ENCODE peak calls at places on chromosomes 2 and 18, in five cellular contexts. One of them, this sample, is unnamed.

GRCh38 chr2:16821696-16822095 is 156.1 kb upstream of the CYRIA start:
- DNase-seq in erythroblast: no peak
- DNase-seq in prostate gland: no peak
- DNase-seq in IMR-90: no peak
- DNase-seq in endothelial cell of umbilical vein: no peak
- DNase-seq in this sample: no peak

GRCh38 chr2:100114011-100114433 is 28.4 kb downstream of the AFF3 start:
- DNase-seq in erythroblast: no peak
- DNase-seq in prostate gland: no peak
- DNase-seq in IMR-90: no peak
- DNase-seq in endothelial cell of umbilical vein: no peak
- DNase-seq in this sample: no peak

GRCh38 chr18:41992066-41992465 is 37.0 kb downstream of the PIK3C3 start:
- DNase-seq in erythroblast: peak; percentile 48
- DNase-seq in prostate gland: no peak
- DNase-seq in IMR-90: no peak
- DNase-seq in endothelial cell of umbilical vein: peak; percentile 49
- DNase-seq in this sample: no peak

GRCh38 chr2:13682878-13683277 is 949.6 kb upstream of the LRATD1 start:
- DNase-seq in erythroblast: no peak
- DNase-seq in prostate gland: peak; percentile 82
- DNase-seq in IMR-90: peak; percentile 45
- DNase-seq in endothelial cell of umbilical vein: no peak
- DNase-seq in this sample: no peak

GRCh38 chr2:133768261-133769021 is 200.2 kb upstream of the NCKAP5 start:
- DNase-seq in erythroblast: no peak
- DNase-seq in prostate gland: peak; percentile 59
- DNase-seq in IMR-90: no peak
- DNase-seq in endothelial cell of umbilical vein: no peak
- DNase-seq in this sample: no peak

GRCh38 chr2:46135936-46136335 is 161.3 kb upstream of the EPAS1 start:
- DNase-seq in erythroblast: no peak
- DNase-seq in prostate gland: no peak
- DNase-seq in IMR-90: peak; percentile 64
- DNase-seq in endothelial cell of umbilical vein: peak; percentile 74
- DNase-seq in this sample: no peak

GRCh38 chr2:188291617-188292445 is at the start of gene GULP1:
- DNase-seq in erythroblast: peak; percentile 58
- DNase-seq in prostate gland: peak; percentile 70
- DNase-seq in IMR-90: peak; percentile 75
- DNase-seq in endothelial cell of umbilical vein: peak; percentile 83
- DNase-seq in this sample: peak; percentile 58

GRCh38 chr2:54966165-54966819 is 84.0 kb downstream of the RTN4 start:
- DNase-seq in erythroblast: no peak
- DNase-seq in prostate gland: no peak
- DNase-seq in IMR-90: no peak
- DNase-seq in endothelial cell of umbilical vein: peak; percentile 47
- DNase-seq in this sample: peak; percentile 53

GRCh38 chr2:115443550-115444185 is 1001.2 kb downstream of the DPP10 start:
- DNase-seq in erythroblast: no peak
- DNase-seq in prostate gland: no peak
- DNase-seq in IMR-90: no peak
- DNase-seq in endothelial cell of umbilical vein: no peak
- DNase-seq in this sample: no peak

GRCh38 chr2:142131016-142131714 is at the start of gene LRP1B:
- DNase-seq in erythroblast: peak; percentile 3
- DNase-seq in prostate gland: no peak
- DNase-seq in IMR-90: peak; percentile 7
- DNase-seq in endothelial cell of umbilical vein: peak; percentile 45
- DNase-seq in this sample: no peak

GRCh38 chr2:10668402-10669012 is 21.3 kb downstream of the NOL10 start:
- DNase-seq in erythroblast: peak; percentile 66
- DNase-seq in prostate gland: peak; percentile 50
- DNase-seq in IMR-90: peak; percentile 69
- DNase-seq in endothelial cell of umbilical vein: peak; percentile 82
- DNase-seq in this sample: no peak

GRCh38 chr2:8358179-8358578 is 323.7 kb upstream of the ID2 start:
- DNase-seq in erythroblast: no peak
- DNase-seq in prostate gland: no peak
- DNase-seq in IMR-90: no peak
- DNase-seq in endothelial cell of umbilical vein: no peak
- DNase-seq in this sample: no peak

GRCh38 chr2:113692698-113693428 is 63.6 kb downstream of the SLC35F5 start:
- DNase-seq in erythroblast: no peak
- DNase-seq in prostate gland: no peak
- DNase-seq in IMR-90: no peak
- DNase-seq in endothelial cell of umbilical vein: no peak
- DNase-seq in this sample: no peak

GRCh38 chr2:199471443-199472057 is 13.8 kb upstream of the SATB2 start:
- DNase-seq in erythroblast: peak; percentile 48
- DNase-seq in prostate gland: no peak
- DNase-seq in IMR-90: peak; percentile 45
- DNase-seq in endothelial cell of umbilical vein: peak; percentile 36
- DNase-seq in this sample: no peak

GRCh38 chr2:112646102-112646719 is 472 bp downstream of the SLC20A1 start:
- DNase-seq in erythroblast: peak; percentile 81
- DNase-seq in prostate gland: peak; percentile 17
- DNase-seq in IMR-90: no peak
- DNase-seq in endothelial cell of umbilical vein: peak; percentile 33
- DNase-seq in this sample: peak; percentile 28

GRCh38 chr18:46590103-46590502 is 66.9 kb downstream of the LOXHD1 start:
- DNase-seq in erythroblast: no peak
- DNase-seq in prostate gland: no peak
- DNase-seq in IMR-90: no peak
- DNase-seq in endothelial cell of umbilical vein: no peak
- DNase-seq in this sample: no peak

GRCh38 chr18:79935925-79936324 is 15.5 kb downstream of the SLC66A2 start:
- DNase-seq in erythroblast: no peak
- DNase-seq in prostate gland: no peak
- DNase-seq in IMR-90: no peak
- DNase-seq in endothelial cell of umbilical vein: no peak
- DNase-seq in this sample: peak; percentile 5

GRCh38 chr18:35096677-35097011 is 55.4 kb downstream of the MAPRE2 start:
- DNase-seq in erythroblast: no peak
- DNase-seq in prostate gland: no peak
- DNase-seq in IMR-90: no peak
- DNase-seq in endothelial cell of umbilical vein: no peak
- DNase-seq in this sample: no peak

GRCh38 chr2:66665124-66665984 is 230.4 kb downstream of the MEIS1 start:
- DNase-seq in erythroblast: no peak
- DNase-seq in prostate gland: no peak
- DNase-seq in IMR-90: peak; percentile 65
- DNase-seq in endothelial cell of umbilical vein: no peak
- DNase-seq in this sample: no peak

GRCh38 chr2:19313553-19313952 is 44.9 kb downstream of the OSR1 start:
- DNase-seq in erythroblast: no peak
- DNase-seq in prostate gland: no peak
- DNase-seq in IMR-90: no peak
- DNase-seq in endothelial cell of umbilical vein: no peak
- DNase-seq in this sample: no peak

GRCh38 chr18:74110149-74110548 is 37.5 kb downstream of the FBXO15 start:
- DNase-seq in erythroblast: no peak
- DNase-seq in prostate gland: no peak
- DNase-seq in IMR-90: no peak
- DNase-seq in endothelial cell of umbilical vein: no peak
- DNase-seq in this sample: no peak

GRCh38 chr2:10772201-10772867 is 40.3 kb downstream of the PDIA6 start:
- DNase-seq in erythroblast: no peak
- DNase-seq in prostate gland: no peak
- DNase-seq in IMR-90: no peak
- DNase-seq in endothelial cell of umbilical vein: no peak
- DNase-seq in this sample: no peak

GRCh38 chr2:178482437-178482836 is 2.2 kb downstream of the PLEKHA3 start:
- DNase-seq in erythroblast: peak; percentile 55
- DNase-seq in prostate gland: no peak
- DNase-seq in IMR-90: no peak
- DNase-seq in endothelial cell of umbilical vein: no peak
- DNase-seq in this sample: no peak

GRCh38 chr2:209671280-209671679 is 100.4 kb upstream of the UNC80 start:
- DNase-seq in erythroblast: no peak
- DNase-seq in prostate gland: no peak
- DNase-seq in IMR-90: no peak
- DNase-seq in endothelial cell of umbilical vein: no peak
- DNase-seq in this sample: no peak

GRCh38 chr18:10329116-10329515 is 125.3 kb upstream of the APCDD1 start:
- DNase-seq in erythroblast: no peak
- DNase-seq in prostate gland: no peak
- DNase-seq in IMR-90: peak; percentile 45
- DNase-seq in endothelial cell of umbilical vein: no peak
- DNase-seq in this sample: no peak

GRCh38 chr2:230658877-230659652 is 53.6 kb upstream of the CAB39 start:
- DNase-seq in erythroblast: peak; percentile 96
- DNase-seq in prostate gland: no peak
- DNase-seq in IMR-90: no peak
- DNase-seq in endothelial cell of umbilical vein: no peak
- DNase-seq in this sample: no peak

GRCh38 chr2:230657906-230658305 is 54.7 kb upstream of the CAB39 start:
- DNase-seq in erythroblast: no peak
- DNase-seq in prostate gland: no peak
- DNase-seq in IMR-90: no peak
- DNase-seq in endothelial cell of umbilical vein: no peak
- DNase-seq in this sample: no peak

GRCh38 chr2:230660294-230661060 is 52.2 kb upstream of the CAB39 start:
- DNase-seq in erythroblast: peak; percentile 43
- DNase-seq in prostate gland: no peak
- DNase-seq in IMR-90: no peak
- DNase-seq in endothelial cell of umbilical vein: no peak
- DNase-seq in this sample: peak; percentile 88

GRCh38 chr2:230657462-230657861 is 55.2 kb upstream of the CAB39 start:
- DNase-seq in erythroblast: no peak
- DNase-seq in prostate gland: no peak
- DNase-seq in IMR-90: no peak
- DNase-seq in endothelial cell of umbilical vein: no peak
- DNase-seq in this sample: no peak

GRCh38 chr2:230658577-230658876 is 54.1 kb upstream of the CAB39 start:
- DNase-seq in erythroblast: no peak
- DNase-seq in prostate gland: no peak
- DNase-seq in IMR-90: no peak
- DNase-seq in endothelial cell of umbilical vein: no peak
- DNase-seq in this sample: no peak
- TF ChIP-seq POLR2A in erythroblast: no peak
- TF ChIP-seq POLR2A in prostate gland: no peak
- TF ChIP-seq POLR2A in IMR-90: no peak
- TF ChIP-seq POLR2A in endothelial cell of umbilical vein: no peak
- TF ChIP-seq POLR2A in this sample: no peak

GRCh38 chr2:73268831-73269685 is 15.2 kb downstream of the FBXO41 start:
- DNase-seq in erythroblast: no peak
- DNase-seq in prostate gland: peak; percentile 44
- DNase-seq in IMR-90: peak; percentile 11
- DNase-seq in endothelial cell of umbilical vein: peak; percentile 15
- DNase-seq in this sample: no peak
- TF ChIP-seq POLR2A in erythroblast: no peak
- TF ChIP-seq POLR2A in prostate gland: no peak
- TF ChIP-seq POLR2A in IMR-90: no peak
- TF ChIP-seq POLR2A in endothelial cell of umbilical vein: no peak
- TF ChIP-seq POLR2A in this sample: no peak

GRCh38 chr2:61537590-61538178 is 472 bp downstream of the XPO1 start:
- DNase-seq in erythroblast: no peak
- DNase-seq in prostate gland: no peak
- DNase-seq in IMR-90: no peak
- DNase-seq in endothelial cell of umbilical vein: peak; percentile 24
- DNase-seq in this sample: no peak

GRCh38 chr2:61535449-61535848 is 2.7 kb downstream of the XPO1 start:
- DNase-seq in erythroblast: peak; percentile 20
- DNase-seq in prostate gland: no peak
- DNase-seq in IMR-90: no peak
- DNase-seq in endothelial cell of umbilical vein: peak; percentile 41
- DNase-seq in this sample: no peak

GRCh38 chr2:61538179-61538919 is at the start of gene XPO1:
- DNase-seq in erythroblast: peak; percentile 100
- DNase-seq in prostate gland: peak; percentile 100
- DNase-seq in IMR-90: peak; percentile 99
- DNase-seq in endothelial cell of umbilical vein: peak; percentile 99
- DNase-seq in this sample: peak; percentile 99

GRCh38 chr2:61536086-61536722 is 2.0 kb downstream of the XPO1 start:
- DNase-seq in erythroblast: peak; percentile 50
- DNase-seq in prostate gland: peak; percentile 12
- DNase-seq in IMR-90: peak; percentile 16
- DNase-seq in endothelial cell of umbilical vein: peak; percentile 88
- DNase-seq in this sample: peak; percentile 94

DNA sequence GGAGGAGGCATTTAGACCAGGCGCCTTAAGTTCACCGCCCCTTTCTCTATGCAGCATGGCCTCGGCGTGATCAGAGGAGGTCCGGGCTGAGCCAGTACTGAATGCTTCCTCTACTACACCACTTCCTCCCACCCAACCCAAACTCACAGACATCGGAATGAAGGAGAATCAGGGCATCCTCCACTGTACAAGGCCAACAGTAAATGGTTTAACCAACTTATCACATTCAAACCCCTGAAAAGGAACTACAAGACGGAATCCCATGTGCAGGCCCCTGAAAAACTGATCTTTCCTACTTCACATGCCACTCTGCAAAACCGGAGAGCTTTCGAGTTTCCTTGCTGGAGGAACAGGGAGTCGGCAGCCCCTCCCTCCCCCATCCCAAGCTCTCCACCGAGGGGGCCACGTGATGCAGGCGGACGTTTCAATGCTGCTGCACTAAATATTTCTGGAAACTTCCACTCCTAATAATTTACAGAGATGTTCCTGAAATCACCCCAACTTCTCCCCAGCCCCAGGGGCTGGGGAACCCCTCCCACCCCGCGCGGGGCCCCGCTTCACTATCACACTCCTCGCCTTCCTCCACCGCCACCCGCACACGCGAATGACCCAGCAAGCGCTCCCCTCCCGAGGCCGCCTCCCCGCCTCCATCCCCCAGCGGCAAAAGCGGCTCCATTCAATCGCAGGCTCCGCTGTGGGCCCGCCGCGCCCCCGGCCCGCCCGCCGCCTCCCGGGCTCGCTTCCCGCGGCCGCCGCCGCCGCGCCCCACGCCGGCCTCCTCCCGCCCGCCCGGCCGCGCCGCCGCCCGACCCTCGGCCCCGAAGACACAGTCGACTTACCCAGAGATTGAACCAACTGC is 1.2 kb downstream of the XPO1 start:
- DNase-seq in erythroblast: peak; percentile 92
- DNase-seq in prostate gland: peak; percentile 84
- DNase-seq in IMR-90: peak; percentile 88
- DNase-seq in endothelial cell of umbilical vein: no peak
- DNase-seq in this sample: peak; percentile 90
- TF ChIP-seq POLR2A in erythroblast: peak; percentile 89
- TF ChIP-seq POLR2A in prostate gland: peak; percentile 66
- TF ChIP-seq POLR2A in IMR-90: no peak
- TF ChIP-seq POLR2A in endothelial cell of umbilical vein: peak; percentile 64
- TF ChIP-seq POLR2A in this sample: peak; percentile 73

GRCh38 chr18:31687016-31687415 is 2.6 kb upstream of the B4GALT6 start:
- DNase-seq in erythroblast: peak; percentile 78
- DNase-seq in prostate gland: no peak
- DNase-seq in IMR-90: no peak
- DNase-seq in endothelial cell of umbilical vein: no peak
- DNase-seq in this sample: no peak

GRCh38 chr18:31686572-31686971 is 2.2 kb upstream of the B4GALT6 start:
- DNase-seq in erythroblast: no peak
- DNase-seq in prostate gland: no peak
- DNase-seq in IMR-90: no peak
- DNase-seq in endothelial cell of umbilical vein: no peak
- DNase-seq in this sample: no peak

GRCh38 chr18:31684279-31685096 is at the start of gene B4GALT6:
- DNase-seq in erythroblast: peak; percentile 74
- DNase-seq in prostate gland: peak; percentile 12
- DNase-seq in IMR-90: no peak
- DNase-seq in endothelial cell of umbilical vein: peak; percentile 57
- DNase-seq in this sample: no peak

GRCh38 chr18:31683968-31684278 is 458 bp downstream of the B4GALT6 start:
- DNase-seq in erythroblast: no peak
- DNase-seq in prostate gland: no peak
- DNase-seq in IMR-90: no peak
- DNase-seq in endothelial cell of umbilical vein: no peak
- DNase-seq in this sample: no peak

GRCh38 chr18:31685097-31686082 is 1.0 kb upstream of the B4GALT6 start:
- DNase-seq in erythroblast: peak; percentile 92
- DNase-seq in prostate gland: peak; percentile 76
- DNase-seq in IMR-90: peak; percentile 54
- DNase-seq in endothelial cell of umbilical vein: peak; percentile 83
- DNase-seq in this sample: peak; percentile 29
- TF ChIP-seq POLR2A in erythroblast: peak; percentile 20
- TF ChIP-seq POLR2A in prostate gland: peak; percentile 66
- TF ChIP-seq POLR2A in IMR-90: no peak
- TF ChIP-seq POLR2A in endothelial cell of umbilical vein: peak; percentile 48
- TF ChIP-seq POLR2A in this sample: peak; percentile 35